ENCODE peak calls at places on chromosome 12, in four cellular contexts. L, H, D and K are unnamed samples.

GRCh38 chr12:69423037-69423905 is 46.9 kb upstream of the FRS2 start:
- DNase-seq in H (no peak), L (no peak), D (no peak), K (no peak)

GRCh38 chr12:123043536-123044001 is 63.1 kb downstream of the ARL6IP4 start:
- DNase-seq in L (peak; percentile 63), H (peak; percentile 85), D (peak; percentile 85), K (peak; percentile 94)

GRCh38 chr12:92543359-92543758 is 159.4 kb upstream of the PLEKHG7 start:
- DNase-seq in D (no peak), L (no peak), H (no peak), K (no peak)

GRCh38 chr12:123041811-123042655 is 61.6 kb downstream of the ARL6IP4 start:
- DNase-seq in H (no peak), L (no peak), D (peak; percentile 76), K (no peak)

GRCh38 chr12:111640498-111640897 is 41.4 kb upstream of the ATXN2 start:
- DNase-seq in H (no peak), D (no peak), L (no peak), K (no peak)

GRCh38 chr12:93738199-93739058 is 61.3 kb downstream of the CRADD start:
- DNase-seq in L (no peak), H (no peak), D (no peak), K (no peak)

GRCh38 chr12:53159195-53159834 is 21.2 kb upstream of the ZNF740 start:
- DNase-seq in H (peak; percentile 84), L (peak; percentile 81), D (peak; percentile 93), K (peak; percentile 95)

GRCh38 chr12:107309020-107309419 is 215.7 kb upstream of the CRY1 start:
- DNase-seq in L (no peak), H (no peak), D (no peak), K (no peak)

GRCh38 chr12:43283206-43283605 is 268.8 kb downstream of the ADAMTS20 start:
- DNase-seq in H (no peak), L (no peak), D (no peak), K (no peak)

GRCh38 chr12:102816816-102817434 is 100.1 kb downstream of the PAH start:
- DNase-seq in D (no peak), L (no peak), H (no peak), K (no peak)

GRCh38 chr12:51926718-51927117 is 19.4 kb downstream of the ACVRL1 start:
- DNase-seq in H (no peak), D (peak; percentile 48), L (no peak), K (no peak)

GRCh38 chr12:106188249-106188648 is 49.5 kb upstream of the NUAK1 start:
- DNase-seq in H (peak; percentile 17), D (no peak), L (no peak), K (no peak)

GRCh38 chr12:95820096-95820703 is 29.6 kb upstream of the NTN4 start:
- DNase-seq in H (no peak), D (peak; percentile 57), L (no peak), K (no peak)

GRCh38 chr12:105507311-105508035 is 177.0 kb downstream of the C12orf75 start:
- DNase-seq in D (no peak), H (no peak), L (no peak), K (no peak)

GRCh38 chr12:45468751-45469615 is 253.1 kb downstream of the ANO6 start:
- DNase-seq in L (no peak), D (no peak), H (no peak), K (no peak)

GRCh38 chr12:47590771-47591368 is 115.0 kb downstream of the RPAP3 start:
- DNase-seq in L (no peak), H (no peak), D (no peak), K (no peak)

GRCh38 chr12:75947171-75947723 is 84.3 kb downstream of the PHLDA1 start:
- DNase-seq in H (no peak), D (no peak), L (no peak), K (no peak)
- H3K27ac ChIP-seq in H (no peak overlapping the region), D (no peak overlapping the region), L (no peak overlapping the region), K (no peak overlapping the region)

GRCh38 chr12:2856901-2857495 is at the start of gene TEX52:
- DNase-seq in L (no peak), D (no peak), H (no peak), K (no peak)

GRCh38 chr12:2858334-2858733 is 1.5 kb upstream of the TEX52 start:
- DNase-seq in H (no peak), D (no peak), L (no peak), K (no peak)

GRCh38 chr12:2856051-2856450 is 788 bp downstream of the TEX52 start:
- DNase-seq in D (peak; percentile 31), H (no peak), L (no peak), K (no peak)

GRCh38 chr12:2860170-2860569 is 3.3 kb upstream of the TEX52 start:
- DNase-seq in D (no peak), H (no peak), L (no peak), K (no peak)

GRCh38 chr12:2858944-2859352 is 2.1 kb upstream of the TEX52 start:
- DNase-seq in D (no peak), H (no peak), L (no peak), K (no peak)
- H3K27ac ChIP-seq in D (no peak overlapping the region), H (peak overlapping the region; percentile 40), L (no peak overlapping the region), K (no peak overlapping the region)

DNA sequence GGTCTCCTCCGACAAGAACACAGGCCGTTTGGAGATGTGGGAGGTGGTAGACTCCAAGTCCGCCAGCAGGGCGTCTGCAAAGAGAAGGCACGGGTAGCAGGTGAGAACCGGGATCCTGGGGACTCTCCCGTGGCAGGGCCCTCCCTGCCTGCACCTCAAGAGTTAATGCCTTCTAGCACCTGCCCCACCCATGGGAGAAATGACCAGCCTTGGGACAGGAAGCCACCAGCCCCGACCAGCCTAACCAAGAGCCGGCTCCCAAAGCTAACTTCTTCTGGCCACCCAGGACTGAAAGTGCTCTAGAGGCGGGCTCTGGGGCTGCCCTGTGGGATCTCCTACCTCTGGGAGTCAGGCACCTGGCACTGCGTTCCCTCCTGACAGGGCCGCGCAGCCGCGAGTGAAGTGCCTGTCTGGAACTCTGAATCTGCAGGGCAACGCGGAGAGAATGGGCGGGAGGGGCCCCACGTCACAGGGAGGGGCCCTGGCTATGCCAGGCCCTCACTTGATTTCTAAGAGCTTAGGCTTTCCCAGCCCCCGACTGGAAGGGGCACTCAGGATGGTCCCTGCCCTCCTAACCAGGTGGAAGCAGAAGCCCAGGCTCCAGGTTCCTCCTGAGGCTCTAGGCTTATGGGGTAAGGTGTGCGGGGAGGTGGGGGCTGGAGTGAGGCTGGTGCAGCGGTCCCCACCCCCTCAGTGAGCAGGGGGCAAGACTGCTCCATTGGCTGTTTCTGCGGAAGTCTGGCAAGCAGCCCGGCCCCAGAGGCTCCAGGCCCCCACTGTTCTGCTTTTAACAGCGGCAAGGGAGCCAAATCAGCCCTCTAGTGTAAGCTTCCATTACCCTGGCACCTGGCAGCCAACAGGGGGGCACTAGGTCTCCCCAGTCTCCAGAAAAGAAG is 23.6 kb upstream of the RPLP0 start:
- DNase-seq in H (peak; percentile 52), D (no peak), L (no peak), K (no peak)
- H3K27ac ChIP-seq in H (peak overlapping the region; percentile 66), D (peak overlapping the region; percentile 55), L (peak overlapping the region; percentile 15), K (peak overlapping the region; percentile 52)

GRCh38 chr12:110533607-110534006 is 31.5 kb downstream of the RAD9B start:
- DNase-seq in L (no peak), H (no peak), D (no peak), K (no peak)

GRCh38 chr12:110532644-110533043 is 30.5 kb downstream of the RAD9B start:
- DNase-seq in L (no peak), D (no peak), H (no peak), K (no peak)

GRCh38 chr12:110528277-110528839 is 26.2 kb downstream of the RAD9B start:
- DNase-seq in D (peak; percentile 42), L (no peak), H (no peak), K (no peak)

GRCh38 chr12:110531741-110532333 is 29.7 kb downstream of the RAD9B start:
- DNase-seq in D (no peak), H (no peak), L (no peak), K (no peak)

GRCh38 chr12:110530511-110530910 is 28.4 kb downstream of the RAD9B start:
- DNase-seq in L (no peak), D (no peak), H (no peak), K (no peak)
- H3K27ac ChIP-seq in L (no peak overlapping the region), D (no peak overlapping the region), H (no peak overlapping the region), K (no peak overlapping the region)

DNA sequence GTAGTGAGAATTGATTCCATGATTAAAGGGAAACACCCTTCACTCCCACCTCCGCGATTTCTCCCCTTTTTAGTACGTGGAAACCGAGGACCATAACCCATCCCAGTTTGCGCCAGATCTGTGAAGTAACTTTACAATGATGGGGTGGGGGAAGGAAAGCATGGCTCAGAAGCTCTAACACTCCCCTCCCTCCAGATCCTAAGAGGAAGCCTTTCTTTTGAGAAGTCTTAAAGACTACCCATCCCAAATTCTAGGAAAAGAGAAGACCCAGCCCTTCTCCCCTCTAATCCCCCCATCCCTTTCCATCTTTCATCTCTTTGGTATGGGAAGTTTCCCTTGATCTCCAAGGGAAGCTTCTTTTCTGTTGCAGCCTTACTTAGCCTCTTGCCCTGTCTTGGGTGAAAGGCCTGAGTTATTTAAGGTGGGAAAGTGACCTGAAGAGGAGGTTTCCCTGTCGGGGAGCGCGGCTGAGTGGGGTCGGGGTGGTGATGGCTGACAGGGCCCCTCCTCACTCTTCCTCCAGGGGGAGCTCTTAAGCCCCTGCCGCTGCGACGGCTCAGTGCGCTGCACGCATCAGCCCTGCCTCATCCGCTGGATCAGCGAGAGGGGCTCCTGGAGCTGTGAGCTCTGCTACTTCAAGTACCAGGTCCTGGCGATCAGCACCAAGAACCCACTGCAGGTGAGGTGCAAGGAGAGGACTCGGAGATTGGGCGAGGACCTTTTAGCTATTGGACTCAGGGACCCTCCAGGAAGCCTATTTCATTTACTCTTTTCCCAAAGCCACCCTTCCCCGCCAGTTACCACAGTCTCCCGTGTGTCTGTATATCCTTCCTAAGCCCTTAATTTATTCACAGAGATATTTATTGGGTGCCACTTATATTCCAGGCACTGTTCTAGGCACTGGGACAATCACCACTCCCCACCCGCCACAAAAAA is 1.8 kb downstream of the MARCHF9 start:
- DNase-seq in H (peak; percentile 47), L (no peak), D (peak; percentile 79), K (no peak)
- H3K27ac ChIP-seq in H (no peak overlapping the region), L (no peak overlapping the region), D (no peak overlapping the region), K (no peak overlapping the region)

DNA sequence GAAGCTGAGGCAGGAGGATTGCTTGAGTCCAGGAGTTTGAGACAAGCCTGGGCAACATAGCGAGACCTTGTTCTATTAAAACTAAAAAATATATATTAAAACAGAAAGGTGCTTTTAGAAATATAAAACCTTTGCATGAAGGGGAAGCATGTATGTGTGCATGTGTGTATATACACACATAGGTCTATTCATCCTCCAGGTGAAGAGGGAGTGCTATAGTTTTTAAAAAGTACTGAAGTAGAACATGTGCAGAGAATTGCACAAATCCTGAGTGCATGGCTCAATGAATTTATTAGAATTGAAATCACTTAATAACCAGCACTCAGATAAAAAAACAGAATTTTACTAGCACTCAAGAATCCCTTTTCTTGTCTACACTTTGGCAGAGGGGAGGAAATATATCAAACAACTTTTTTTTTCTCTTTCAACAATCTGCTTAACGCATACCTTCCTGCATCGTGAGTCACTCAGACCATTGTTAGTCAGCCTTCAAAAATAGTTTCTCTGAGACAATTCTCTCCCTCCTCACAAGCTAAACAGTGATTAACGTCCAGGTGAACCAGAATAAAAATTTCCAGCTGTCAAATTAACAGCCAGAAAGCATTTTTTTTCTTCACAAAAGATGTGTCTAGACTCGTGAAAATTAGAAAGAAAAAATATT is 17.7 kb upstream of the NEDD1 start:
- DNase-seq in H (no peak), L (no peak), D (no peak), K (no peak)
- H3K27ac ChIP-seq in H (no peak overlapping the region), L (no peak overlapping the region), D (no peak overlapping the region), K (no peak overlapping the region)

GRCh38 chr12:131139363-131140068 is 185.8 kb downstream of the ADGRD1 start:
- DNase-seq in L (no peak), H (no peak), D (no peak), K (no peak)
- H3K27ac ChIP-seq in L (no peak overlapping the region), H (no peak overlapping the region), D (no peak overlapping the region), K (no peak overlapping the region)